ENCODE peak calls at places on chromosomes 3 and 15, in six cellular contexts. One of them, this sample, is unnamed.

GRCh38 chr3:12562451-12562850 is 5.6 kb downstream of the MKRN2 start:
- DNase-seq in sigmoid colon: no peak
- DNase-seq in WTC11: no peak
- DNase-seq in epithelial cell of esophagus: no peak
- DNase-seq in psoas muscle: no peak
- DNase-seq in coronary artery: no peak
- DNase-seq in this sample: no peak

GRCh38 chr3:167872941-167873340 is 137.4 kb downstream of the SERPINI1 start:
- DNase-seq in sigmoid colon: no peak
- DNase-seq in epithelial cell of esophagus: no peak
- DNase-seq in WTC11: no peak
- DNase-seq in psoas muscle: no peak
- DNase-seq in coronary artery: no peak
- DNase-seq in this sample: no peak

GRCh38 chr15:99466701-99467337 is 99.0 kb upstream of the MEF2A start:
- DNase-seq in WTC11: no peak
- DNase-seq in sigmoid colon: no peak
- DNase-seq in epithelial cell of esophagus: no peak
- DNase-seq in coronary artery: no peak
- DNase-seq in psoas muscle: no peak
- DNase-seq in this sample: no peak

GRCh38 chr15:100353469-100353868 is 11.7 kb upstream of the ADAMTS17 start:
- DNase-seq in coronary artery: no peak
- DNase-seq in psoas muscle: no peak
- DNase-seq in WTC11: no peak
- DNase-seq in sigmoid colon: no peak
- DNase-seq in epithelial cell of esophagus: no peak
- DNase-seq in this sample: no peak

GRCh38 chr3:52682016-52682415 is 3.7 kb downstream of the PBRM1 start:
- DNase-seq in WTC11: no peak
- DNase-seq in epithelial cell of esophagus: peak
- DNase-seq in psoas muscle: no peak
- DNase-seq in sigmoid colon: no peak
- DNase-seq in coronary artery: no peak
- DNase-seq in this sample: no peak

GRCh38 chr3:113697192-113698090 is 999 bp upstream of the USF3 start:
- DNase-seq in psoas muscle: no peak
- DNase-seq in epithelial cell of esophagus: peak
- DNase-seq in coronary artery: no peak
- DNase-seq in sigmoid colon: peak
- DNase-seq in WTC11: peak
- DNase-seq in this sample: peak

GRCh38 chr3:57094606-57095005 is 34.1 kb downstream of the SPATA12 start:
- DNase-seq in psoas muscle: no peak
- DNase-seq in epithelial cell of esophagus: no peak
- DNase-seq in coronary artery: no peak
- DNase-seq in WTC11: no peak
- DNase-seq in sigmoid colon: no peak
- DNase-seq in this sample: no peak

GRCh38 chr15:72174551-72175165 is 22.9 kb downstream of the GRAMD2A start:
- DNase-seq in psoas muscle: no peak
- DNase-seq in epithelial cell of esophagus: no peak
- DNase-seq in coronary artery: no peak
- DNase-seq in WTC11: no peak
- DNase-seq in sigmoid colon: no peak
- DNase-seq in this sample: no peak

GRCh38 chr3:184636774-184637316 is 75.0 kb downstream of the MAGEF1 start:
- DNase-seq in WTC11: no peak
- DNase-seq in coronary artery: no peak
- DNase-seq in psoas muscle: peak
- DNase-seq in epithelial cell of esophagus: peak
- DNase-seq in sigmoid colon: no peak
- DNase-seq in this sample: no peak

GRCh38 chr3:9347887-9348286 is 15.0 kb upstream of the THUMPD3 start:
- DNase-seq in psoas muscle: no peak
- DNase-seq in WTC11: no peak
- DNase-seq in sigmoid colon: no peak
- DNase-seq in coronary artery: no peak
- DNase-seq in epithelial cell of esophagus: peak
- DNase-seq in this sample: no peak

GRCh38 chr3:126125341-126125740 is 41.4 kb upstream of the SLC41A3 start:
- DNase-seq in coronary artery: peak
- DNase-seq in WTC11: peak
- DNase-seq in psoas muscle: no peak
- DNase-seq in sigmoid colon: peak
- DNase-seq in epithelial cell of esophagus: no peak
- DNase-seq in this sample: no peak

GRCh38 chr15:97995881-97996603 is 35.5 kb downstream of the ARRDC4 start:
- DNase-seq in WTC11: peak
- DNase-seq in sigmoid colon: peak
- DNase-seq in psoas muscle: no peak
- DNase-seq in epithelial cell of esophagus: peak
- DNase-seq in coronary artery: no peak
- DNase-seq in this sample: no peak

GRCh38 chr3:45486136-45486535 is 97.8 kb downstream of the LARS2 start:
- DNase-seq in sigmoid colon: no peak
- DNase-seq in WTC11: no peak
- DNase-seq in coronary artery: no peak
- DNase-seq in epithelial cell of esophagus: peak
- DNase-seq in psoas muscle: no peak
- DNase-seq in this sample: no peak

GRCh38 chr3:178618197-178618596 is 82.0 kb downstream of the KCNMB2 start:
- DNase-seq in epithelial cell of esophagus: peak
- DNase-seq in coronary artery: no peak
- DNase-seq in psoas muscle: no peak
- DNase-seq in WTC11: no peak
- DNase-seq in sigmoid colon: no peak
- DNase-seq in this sample: no peak

GRCh38 chr3:43448098-43448497 is 161.8 kb downstream of the SNRK start:
- DNase-seq in coronary artery: no peak
- DNase-seq in WTC11: no peak
- DNase-seq in sigmoid colon: no peak
- DNase-seq in epithelial cell of esophagus: no peak
- DNase-seq in psoas muscle: no peak
- DNase-seq in this sample: no peak

GRCh38 chr3:112650472-112650871 is 9.5 kb upstream of the CCDC80 start:
- DNase-seq in WTC11: no peak
- DNase-seq in epithelial cell of esophagus: peak
- DNase-seq in sigmoid colon: no peak
- DNase-seq in psoas muscle: no peak
- DNase-seq in coronary artery: no peak
- DNase-seq in this sample: no peak

GRCh38 chr15:61584410-61584809 is 355.3 kb upstream of the RORA start:
- DNase-seq in WTC11: no peak
- DNase-seq in psoas muscle: no peak
- DNase-seq in coronary artery: no peak
- DNase-seq in epithelial cell of esophagus: peak
- DNase-seq in sigmoid colon: no peak
- DNase-seq in this sample: no peak

GRCh38 chr15:62428851-62429250 is 263.8 kb upstream of the C2CD4B start:
- DNase-seq in WTC11: no peak
- DNase-seq in psoas muscle: no peak
- DNase-seq in epithelial cell of esophagus: no peak
- DNase-seq in coronary artery: no peak
- DNase-seq in sigmoid colon: no peak
- DNase-seq in this sample: no peak

GRCh38 chr3:37139567-37140052 is 34.8 kb downstream of the LRRFIP2 start:
- DNase-seq in WTC11: no peak
- DNase-seq in coronary artery: no peak
- DNase-seq in psoas muscle: no peak
- DNase-seq in sigmoid colon: no peak
- DNase-seq in epithelial cell of esophagus: no peak
- DNase-seq in this sample: no peak

GRCh38 chr3:37135561-37135960 is 38.8 kb downstream of the LRRFIP2 start:
- DNase-seq in WTC11: no peak
- DNase-seq in sigmoid colon: no peak
- DNase-seq in epithelial cell of esophagus: no peak
- DNase-seq in psoas muscle: no peak
- DNase-seq in coronary artery: no peak
- DNase-seq in this sample: no peak

GRCh38 chr3:37137516-37137915 is 36.9 kb downstream of the LRRFIP2 start:
- DNase-seq in sigmoid colon: no peak
- DNase-seq in coronary artery: no peak
- DNase-seq in WTC11: no peak
- DNase-seq in epithelial cell of esophagus: no peak
- DNase-seq in psoas muscle: no peak
- DNase-seq in this sample: no peak

GRCh38 chr3:37138816-37139215 is 35.6 kb downstream of the LRRFIP2 start:
- DNase-seq in coronary artery: no peak
- DNase-seq in psoas muscle: no peak
- DNase-seq in WTC11: no peak
- DNase-seq in epithelial cell of esophagus: no peak
- DNase-seq in sigmoid colon: no peak
- DNase-seq in this sample: no peak

DNA sequence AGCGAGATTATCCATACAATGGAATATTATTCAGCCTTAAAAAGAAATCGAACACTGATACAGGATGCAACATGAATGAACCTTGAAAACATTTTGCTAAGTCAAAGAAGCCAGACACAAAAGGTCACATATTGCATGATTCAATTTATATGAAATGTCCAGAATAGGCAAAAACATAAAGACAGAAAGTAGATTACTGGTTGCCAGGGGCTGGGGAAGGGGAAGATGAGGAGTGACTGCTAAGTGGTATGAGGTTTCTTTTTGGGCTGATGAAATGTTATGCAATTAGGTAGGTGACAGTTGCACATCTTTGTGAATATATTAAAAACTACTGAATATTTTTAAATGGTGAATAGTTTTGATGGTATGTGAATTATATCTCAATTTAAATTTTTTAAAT is 38.3 kb downstream of the LRRFIP2 start:
- DNase-seq in epithelial cell of esophagus: no peak
- DNase-seq in psoas muscle: no peak
- DNase-seq in coronary artery: no peak
- DNase-seq in WTC11: no peak
- DNase-seq in sigmoid colon: no peak
- DNase-seq in this sample: no peak
- TF ChIP-seq CTCF in epithelial cell of esophagus: no peak
- TF ChIP-seq CTCF in psoas muscle: no peak
- TF ChIP-seq CTCF in coronary artery: no peak
- TF ChIP-seq CTCF in WTC11: no peak
- TF ChIP-seq CTCF in sigmoid colon: no peak
- TF ChIP-seq CTCF in this sample: no peak

GRCh38 chr15:51799174-51799907 is 30.1 kb upstream of the TMOD3 start:
- DNase-seq in WTC11: no peak
- DNase-seq in coronary artery: no peak
- DNase-seq in epithelial cell of esophagus: no peak
- DNase-seq in psoas muscle: no peak
- DNase-seq in sigmoid colon: no peak
- DNase-seq in this sample: no peak

GRCh38 chr15:51803961-51804360 is 25.5 kb upstream of the TMOD3 start:
- DNase-seq in sigmoid colon: no peak
- DNase-seq in psoas muscle: no peak
- DNase-seq in epithelial cell of esophagus: no peak
- DNase-seq in WTC11: no peak
- DNase-seq in coronary artery: no peak
- DNase-seq in this sample: no peak

GRCh38 chr15:51799908-51800252 is 29.6 kb upstream of the TMOD3 start:
- DNase-seq in sigmoid colon: no peak
- DNase-seq in epithelial cell of esophagus: no peak
- DNase-seq in WTC11: no peak
- DNase-seq in coronary artery: no peak
- DNase-seq in psoas muscle: no peak
- DNase-seq in this sample: no peak

GRCh38 chr15:51802593-51802992 is 26.9 kb upstream of the TMOD3 start:
- DNase-seq in coronary artery: no peak
- DNase-seq in epithelial cell of esophagus: peak
- DNase-seq in WTC11: no peak
- DNase-seq in sigmoid colon: no peak
- DNase-seq in psoas muscle: no peak
- DNase-seq in this sample: no peak

DNA sequence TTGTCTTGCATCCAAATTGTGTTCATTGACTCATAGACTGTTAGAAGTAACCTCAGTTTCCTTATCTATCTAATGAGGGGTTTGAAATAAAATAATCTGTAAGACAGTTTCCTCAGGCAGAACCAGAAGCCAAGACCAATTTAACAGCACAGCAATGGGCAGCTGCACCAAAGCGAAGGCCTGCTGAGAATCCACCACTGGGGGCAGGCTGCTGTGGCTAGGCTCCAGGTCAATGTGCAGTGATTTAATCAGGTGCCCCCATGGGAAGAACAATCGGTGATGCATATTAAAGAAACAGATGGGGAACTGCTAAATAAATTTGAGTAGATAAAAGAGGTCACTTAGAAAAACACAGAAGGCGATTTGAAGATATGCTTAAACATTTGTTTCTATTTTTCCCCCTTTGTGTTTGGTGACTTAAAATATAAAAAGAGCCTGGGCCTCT is 28.0 kb upstream of the TMOD3 start:
- DNase-seq in epithelial cell of esophagus: peak
- DNase-seq in coronary artery: no peak
- DNase-seq in psoas muscle: peak
- DNase-seq in WTC11: peak
- DNase-seq in sigmoid colon: no peak
- DNase-seq in this sample: peak
- TF ChIP-seq CTCF in epithelial cell of esophagus: peak
- TF ChIP-seq CTCF in coronary artery: no peak
- TF ChIP-seq CTCF in psoas muscle: peak
- TF ChIP-seq CTCF in WTC11: peak
- TF ChIP-seq CTCF in sigmoid colon: no peak
- TF ChIP-seq CTCF in this sample: peak

GRCh38 chr3:134312873-134313838 is 61.1 kb downstream of the AMOTL2 start:
- DNase-seq in psoas muscle: peak
- DNase-seq in coronary artery: peak
- DNase-seq in WTC11: peak
- DNase-seq in sigmoid colon: peak
- DNase-seq in epithelial cell of esophagus: peak
- DNase-seq in this sample: peak
- TF ChIP-seq CTCF in psoas muscle: peak
- TF ChIP-seq CTCF in coronary artery: peak
- TF ChIP-seq CTCF in WTC11: no peak
- TF ChIP-seq CTCF in sigmoid colon: peak
- TF ChIP-seq CTCF in epithelial cell of esophagus: no peak
- TF ChIP-seq CTCF in this sample: peak

DNA sequence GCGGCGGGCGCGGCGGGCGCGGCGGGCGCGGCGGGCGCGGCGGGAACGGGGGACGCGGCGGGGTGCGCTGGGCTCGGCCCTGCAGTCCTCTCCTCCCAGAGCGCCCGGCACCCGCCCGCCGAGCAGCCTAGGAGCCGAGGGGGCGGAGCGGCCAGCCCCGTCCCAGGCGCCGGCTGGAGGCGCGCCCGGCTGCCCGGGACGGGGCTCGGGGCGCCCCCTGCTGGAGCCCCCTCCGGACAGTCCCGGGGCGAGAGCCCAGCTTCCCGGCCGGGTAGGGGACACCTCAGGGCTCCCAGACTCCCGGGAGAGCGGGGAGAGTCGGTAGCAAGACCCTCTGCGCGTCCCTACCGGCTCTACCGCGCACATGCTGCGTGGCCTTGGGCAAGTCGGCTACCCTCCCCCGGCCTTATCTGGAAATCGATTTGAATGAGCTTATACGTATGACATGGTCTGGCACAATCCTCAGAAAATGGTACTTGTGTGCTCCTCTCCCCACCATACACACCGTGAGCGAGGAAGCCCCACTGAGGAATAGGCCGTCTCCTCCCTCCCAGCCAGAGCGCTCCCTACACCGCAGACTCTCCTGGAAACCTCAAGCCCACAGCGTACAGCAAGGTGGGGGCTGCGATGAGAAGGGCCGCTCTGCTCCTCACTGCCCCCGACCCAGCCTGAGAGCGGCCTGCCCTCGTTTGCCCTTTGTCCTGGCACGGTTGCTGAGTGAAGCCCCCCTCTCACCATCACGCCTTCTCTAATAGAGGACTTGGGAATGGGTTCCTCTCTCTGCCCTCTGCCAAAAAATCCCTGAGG is at the start of gene DAPK2:
- DNase-seq in sigmoid colon: peak
- DNase-seq in psoas muscle: peak
- DNase-seq in epithelial cell of esophagus: peak
- DNase-seq in coronary artery: no peak
- DNase-seq in WTC11: peak
- DNase-seq in this sample: peak
- TF ChIP-seq CTCF in sigmoid colon: peak
- TF ChIP-seq CTCF in psoas muscle: peak
- TF ChIP-seq CTCF in epithelial cell of esophagus: peak
- TF ChIP-seq CTCF in coronary artery: peak
- TF ChIP-seq CTCF in WTC11: peak
- TF ChIP-seq CTCF in this sample: peak

This sample was measured in nephron progenitor cell.